ENCODE peak calls at places on chromosomes 2 and 18, in five cellular contexts. One of them, this sample, is unnamed.
A peak's percentile ranks its signal among the peaks of the same experiment; 100 is the strongest.

GRCh38 chr2:164875334-164876205 is 33.9 kb upstream of the COBLL1 start:
- DNase-seq in tibial artery: no peak
- DNase-seq in fibroblast of mammary gland: no peak
- DNase-seq in Peyer's patch: no peak
- DNase-seq in lower leg skin: no peak
- DNase-seq in this sample: no peak

GRCh38 chr2:65499216-65499615 is 66.8 kb upstream of the SPRED2 start:
- DNase-seq in tibial artery: no peak
- DNase-seq in Peyer's patch: no peak
- DNase-seq in fibroblast of mammary gland: no peak
- DNase-seq in lower leg skin: peak; percentile 28
- DNase-seq in this sample: no peak

GRCh38 chr2:240435955-240436625 is 627 bp downstream of the GPC1 start:
- DNase-seq in Peyer's patch: no peak
- DNase-seq in tibial artery: no peak
- DNase-seq in fibroblast of mammary gland: no peak
- DNase-seq in lower leg skin: peak; percentile 86
- DNase-seq in this sample: no peak

GRCh38 chr2:64331430-64331700 is 122.6 kb upstream of the LGALSL start:
- DNase-seq in Peyer's patch: no peak
- DNase-seq in tibial artery: no peak
- DNase-seq in lower leg skin: peak; percentile 76
- DNase-seq in fibroblast of mammary gland: no peak
- DNase-seq in this sample: no peak

GRCh38 chr2:203688798-203689197 is 17.6 kb upstream of the CD28 start:
- DNase-seq in lower leg skin: no peak
- DNase-seq in tibial artery: no peak
- DNase-seq in fibroblast of mammary gland: peak; percentile 93
- DNase-seq in Peyer's patch: no peak
- DNase-seq in this sample: no peak

GRCh38 chr18:79317718-79318117 is 78.0 kb upstream of the NFATC1 start:
- DNase-seq in Peyer's patch: no peak
- DNase-seq in fibroblast of mammary gland: no peak
- DNase-seq in tibial artery: no peak
- DNase-seq in lower leg skin: no peak
- DNase-seq in this sample: no peak

GRCh38 chr2:113136828-113137775 is 9.7 kb downstream of the IL1RN start:
- DNase-seq in lower leg skin: no peak
- DNase-seq in Peyer's patch: peak; percentile 45
- DNase-seq in tibial artery: no peak
- DNase-seq in fibroblast of mammary gland: peak; percentile 50
- DNase-seq in this sample: peak; percentile 51

GRCh38 chr18:49013961-49014604 is 63.3 kb upstream of the SMAD7 start:
- DNase-seq in fibroblast of mammary gland: no peak
- DNase-seq in lower leg skin: peak; percentile 79
- DNase-seq in Peyer's patch: no peak
- DNase-seq in tibial artery: no peak
- DNase-seq in this sample: no peak

GRCh38 chr2:144507441-144508161 is 12.3 kb downstream of the ZEB2 start:
- DNase-seq in Peyer's patch: no peak
- DNase-seq in tibial artery: no peak
- DNase-seq in fibroblast of mammary gland: no peak
- DNase-seq in lower leg skin: no peak
- DNase-seq in this sample: no peak

GRCh38 chr2:129695496-129695895 is 284.0 kb upstream of the RAB6C start:
- DNase-seq in Peyer's patch: no peak
- DNase-seq in tibial artery: no peak
- DNase-seq in fibroblast of mammary gland: no peak
- DNase-seq in lower leg skin: no peak
- DNase-seq in this sample: no peak

GRCh38 chr2:190343500-190344274 is at the start of gene INPP1:
- DNase-seq in tibial artery: peak; percentile 66
- DNase-seq in Peyer's patch: peak; percentile 24
- DNase-seq in lower leg skin: peak; percentile 94
- DNase-seq in fibroblast of mammary gland: peak; percentile 69
- DNase-seq in this sample: peak; percentile 34

GRCh38 chr18:49944681-49945080 is 131.3 kb upstream of the ACAA2 start:
- DNase-seq in lower leg skin: peak; percentile 80
- DNase-seq in Peyer's patch: no peak
- DNase-seq in fibroblast of mammary gland: peak; percentile 17
- DNase-seq in tibial artery: no peak
- DNase-seq in this sample: no peak

GRCh38 chr2:229553091-229553490 is 161.3 kb downstream of the DNER start:
- DNase-seq in tibial artery: no peak
- DNase-seq in lower leg skin: no peak
- DNase-seq in Peyer's patch: no peak
- DNase-seq in fibroblast of mammary gland: peak; percentile 61
- DNase-seq in this sample: no peak

GRCh38 chr18:72541871-72542690 is 2.1 kb downstream of the CBLN2 start:
- DNase-seq in tibial artery: no peak
- DNase-seq in lower leg skin: no peak
- DNase-seq in fibroblast of mammary gland: no peak
- DNase-seq in Peyer's patch: no peak
- DNase-seq in this sample: no peak

GRCh38 chr2:221402072-221402471 is 170.0 kb downstream of the EPHA4 start:
- DNase-seq in lower leg skin: no peak
- DNase-seq in fibroblast of mammary gland: peak; percentile 10
- DNase-seq in tibial artery: no peak
- DNase-seq in Peyer's patch: no peak
- DNase-seq in this sample: no peak

GRCh38 chr2:24123212-24124002 is at the start of the genes FAM228B and PFN4:
- DNase-seq in Peyer's patch: peak; percentile 82
- DNase-seq in lower leg skin: peak; percentile 97
- DNase-seq in fibroblast of mammary gland: peak; percentile 69
- DNase-seq in tibial artery: peak; percentile 85
- DNase-seq in this sample: peak; percentile 79

GRCh38 chr2:180539541-180539940 is 440.9 kb upstream of the UBE2E3 start:
- DNase-seq in tibial artery: no peak
- DNase-seq in fibroblast of mammary gland: no peak
- DNase-seq in lower leg skin: no peak
- DNase-seq in Peyer's patch: no peak
- DNase-seq in this sample: no peak

GRCh38 chr2:105428387-105429018 is 29.7 kb upstream of the FHL2 start:
- DNase-seq in tibial artery: no peak
- DNase-seq in fibroblast of mammary gland: no peak
- DNase-seq in lower leg skin: no peak
- DNase-seq in Peyer's patch: no peak
- DNase-seq in this sample: no peak

GRCh38 chr2:134269986-134270735 is 16.3 kb downstream of the MGAT5 start:
- DNase-seq in fibroblast of mammary gland: no peak
- DNase-seq in Peyer's patch: peak; percentile 15
- DNase-seq in tibial artery: no peak
- DNase-seq in lower leg skin: no peak
- DNase-seq in this sample: no peak

GRCh38 chr18:3889803-3890202 is 439.8 kb downstream of the TGIF1 start:
- DNase-seq in tibial artery: no peak
- DNase-seq in fibroblast of mammary gland: peak; percentile 88
- DNase-seq in lower leg skin: no peak
- DNase-seq in Peyer's patch: no peak
- DNase-seq in this sample: no peak

GRCh38 chr2:95040470-95040869 is 15.0 kb downstream of the MAL start:
- DNase-seq in Peyer's patch: no peak
- DNase-seq in tibial artery: no peak
- DNase-seq in lower leg skin: no peak
- DNase-seq in fibroblast of mammary gland: no peak
- DNase-seq in this sample: no peak

GRCh38 chr18:61683856-61684255 is 209.0 kb downstream of the RNF152 start:
- DNase-seq in lower leg skin: no peak
- DNase-seq in Peyer's patch: no peak
- DNase-seq in fibroblast of mammary gland: no peak
- DNase-seq in tibial artery: no peak
- DNase-seq in this sample: no peak

GRCh38 chr2:156327835-156328401 is 4.6 kb downstream of the NR4A2 start:
- DNase-seq in Peyer's patch: no peak
- DNase-seq in lower leg skin: no peak
- DNase-seq in tibial artery: no peak
- DNase-seq in fibroblast of mammary gland: no peak
- DNase-seq in this sample: no peak

This sample was measured in RWPE1.